ENCODE peak calls at places on chromosomes 1 and 21, in nine cellular contexts. J, W, X, I, H, O, U, F and T are unnamed samples.

GRCh38 chr1:64948905-64949833 is 17.2 kb downstream of the JAK1 start:
- DNase-seq in J (no peak), W (peak; percentile 60), X (peak; percentile 32), I (no peak), H (no peak), O (no peak), U (no peak), F (no peak), T (no peak)

GRCh38 chr1:67850611-67851075 is 17.4 kb upstream of the GNG12 start:
- DNase-seq in J (peak; percentile 91), W (no peak), X (no peak), I (no peak), H (peak; percentile 86), O (peak; percentile 78), U (peak; percentile 87), F (no peak), T (peak; percentile 74)

GRCh38 chr21:31470896-31471694 is 127.0 kb upstream of the TIAM1 start:
- DNase-seq in J (no peak), W (peak; percentile 47), X (no peak), I (peak; percentile 47), H (no peak), O (no peak), U (no peak), F (no peak), T (no peak)

GRCh38 chr1:207691814-207692213 is 46.9 kb downstream of the CR1L start:
- DNase-seq in J (no peak), W (no peak), X (no peak), I (no peak), H (no peak), O (no peak), U (no peak), F (no peak), T (no peak)

GRCh38 chr1:24416666-24417391 is 1.2 kb downstream of the NIPAL3 start:
- DNase-seq in J (peak; percentile 97), W (peak; percentile 67), X (peak; percentile 55), I (no peak), H (no peak), O (no peak), U (no peak), F (peak; percentile 34), T (no peak)

GRCh38 chr1:243323481-243323880 is 67.6 kb downstream of the SDCCAG8 start:
- DNase-seq in J (no peak), W (no peak), X (no peak), I (no peak), H (no peak), O (no peak), U (no peak), F (no peak), T (no peak)

GRCh38 chr21:46627726-46628125 is 7.7 kb upstream of the PRMT2 start:
- DNase-seq in J (no peak), W (peak; percentile 57), X (no peak), I (no peak), H (no peak), O (no peak), U (no peak), F (no peak), T (no peak)

GRCh38 chr21:46062471-46063211 is 35.3 kb upstream of the COL6A2 start:
- DNase-seq in J (no peak), W (no peak), X (no peak), I (peak; percentile 17), H (no peak), O (no peak), U (peak; percentile 21), F (no peak), T (no peak)

GRCh38 chr1:166811691-166812090 is 27.6 kb upstream of the POGK start:
- DNase-seq in J (peak; percentile 1), W (no peak), X (no peak), I (no peak), H (no peak), O (no peak), U (no peak), F (no peak), T (no peak)

GRCh38 chr1:25541425-25541824 is 2.0 kb upstream of the LDLRAP1 start:
- DNase-seq in J (no peak), W (no peak), X (no peak), I (no peak), H (no peak), O (no peak), U (no peak), F (no peak), T (no peak)

GRCh38 chr1:30008998-30009657 is 714.3 kb downstream of the MATN1 start:
- DNase-seq in J (peak; percentile 4), W (peak; percentile 71), X (no peak), I (no peak), H (no peak), O (no peak), U (no peak), F (no peak), T (no peak)

GRCh38 chr1:107936498-107937481 is 28.2 kb downstream of the VAV3 start:
- DNase-seq in J (peak; percentile 78), W (peak; percentile 96), X (peak; percentile 34), I (no peak), H (peak; percentile 53), O (peak; percentile 23), U (no peak), F (no peak), T (no peak)

GRCh38 chr1:63775418-63776127 is 1.8 kb downstream of the ROR1 start:
- DNase-seq in J (no peak), W (peak; percentile 70), X (no peak), I (no peak), H (no peak), O (no peak), U (no peak), F (no peak), T (no peak)

GRCh38 chr1:185567006-185567405 is 167.2 kb upstream of the HMCN1 start:
- DNase-seq in J (peak; percentile 86), W (no peak), X (peak; percentile 60), I (no peak), H (no peak), O (no peak), U (no peak), F (no peak), T (no peak)

DNA sequence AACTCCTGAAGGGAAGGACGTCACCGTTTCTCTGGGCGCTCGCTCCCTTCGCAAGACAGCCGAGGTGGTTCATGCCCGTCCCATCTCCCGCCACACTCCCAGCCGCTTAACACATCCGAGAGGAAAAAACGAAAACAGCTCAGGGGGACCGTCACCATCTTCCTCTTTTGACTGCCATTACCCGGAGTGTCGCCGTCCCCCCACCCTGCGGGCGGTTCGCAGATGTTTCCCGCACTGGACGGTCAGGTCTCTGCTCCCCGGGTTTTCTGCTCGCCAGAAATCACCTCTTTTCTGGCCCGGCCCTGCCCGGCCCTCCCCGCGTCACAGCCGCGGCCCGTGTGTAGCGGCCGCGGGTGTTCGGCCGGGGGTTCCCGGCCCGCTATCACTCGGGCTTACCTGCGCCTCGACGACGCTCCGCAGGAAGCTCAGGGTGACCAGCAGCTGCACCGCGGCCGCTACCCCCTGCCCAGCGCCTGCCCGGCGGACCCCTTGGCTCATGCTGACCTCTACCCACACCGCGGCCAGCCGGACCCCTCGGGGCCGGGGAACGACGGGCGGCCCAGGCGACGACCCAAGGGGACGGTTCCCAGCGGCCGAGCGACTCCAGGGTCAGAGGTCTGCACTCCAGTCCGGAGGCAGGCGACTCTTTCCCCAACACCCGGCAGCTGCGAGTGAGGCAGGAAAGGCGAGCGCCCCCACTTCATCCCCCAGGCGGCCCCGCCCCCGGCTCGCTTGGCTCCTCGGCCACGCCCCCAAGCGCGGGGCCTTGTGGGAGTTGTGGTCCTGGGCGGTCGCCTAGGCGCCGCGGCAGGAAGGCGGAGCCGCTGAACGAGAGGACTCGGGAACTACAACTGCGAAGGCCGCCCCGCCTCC is at the start of gene ERO1B:
- DNase-seq in J (peak; percentile 92), W (peak; percentile 98), X (peak; percentile 97), I (peak; percentile 100), H (peak; percentile 98), O (peak; percentile 98), U (peak; percentile 97), F (peak; percentile 73), T (peak; percentile 99)
- H3K27ac ChIP-seq in J (no peak within 1 kb of the TSS), W (no peak within 1 kb of the TSS), X (peak within 1 kb of the TSS; percentile 85), I (peak within 1 kb of the TSS; percentile 42), H (peak within 1 kb of the TSS; percentile 85), O (peak within 1 kb of the TSS; percentile 84), U (peak within 1 kb of the TSS; percentile 81), F (peak within 1 kb of the TSS; percentile 88), T (peak within 1 kb of the TSS; percentile 80)

GRCh38 chr1:226046240-226046639 is 16.3 kb upstream of the H3-3A start:
- DNase-seq in J (peak; percentile 78), W (no peak), X (no peak), I (no peak), H (no peak), O (no peak), U (peak; percentile 78), F (no peak), T (no peak)
- H3K27ac ChIP-seq in J (no peak overlapping the region), W (no peak overlapping the region), X (no peak overlapping the region), I (no peak overlapping the region), H (no peak overlapping the region), O (no peak overlapping the region), U (no peak overlapping the region), F (no peak overlapping the region), T (no peak overlapping the region)

GRCh38 chr1:96538001-96538649 is 183.5 kb upstream of the PTBP2 start:
- DNase-seq in J (peak; percentile 56), W (peak; percentile 46), X (no peak), I (no peak), H (peak; percentile 28), O (no peak), U (no peak), F (no peak), T (no peak)
- H3K27ac ChIP-seq in J (peak overlapping the region; percentile 1), W (no peak overlapping the region), X (no peak overlapping the region), I (peak overlapping the region; percentile 67), H (peak overlapping the region; percentile 56), O (peak overlapping the region; percentile 19), U (peak overlapping the region; percentile 70), F (no peak overlapping the region), T (peak overlapping the region; percentile 73)

GRCh38 chr21:38386967-38387366 is 111.3 kb downstream of the ERG start:
- DNase-seq in J (peak; percentile 60), W (no peak), X (no peak), I (no peak), H (no peak), O (no peak), U (no peak), F (no peak), T (no peak)

GRCh38 chr21:38384246-38384576 is 114.1 kb downstream of the ERG start:
- DNase-seq in J (no peak), W (no peak), X (no peak), I (no peak), H (no peak), O (no peak), U (no peak), F (no peak), T (no peak)

GRCh38 chr21:38380391-38381137 is 117.7 kb downstream of the ERG start:
- DNase-seq in J (peak; percentile 26), W (no peak), X (no peak), I (no peak), H (no peak), O (no peak), U (no peak), F (no peak), T (no peak)

GRCh38 chr21:38384675-38385074 is 113.6 kb downstream of the ERG start:
- DNase-seq in J (no peak), W (no peak), X (no peak), I (no peak), H (no peak), O (no peak), U (no peak), F (no peak), T (no peak)

GRCh38 chr21:38383411-38384245 is 114.6 kb downstream of the ERG start:
- DNase-seq in J (no peak), W (no peak), X (no peak), I (no peak), H (no peak), O (no peak), U (no peak), F (no peak), T (no peak)
- H3K27ac ChIP-seq in J (no peak overlapping the region), W (no peak overlapping the region), X (no peak overlapping the region), I (no peak overlapping the region), H (peak overlapping the region; percentile 72), O (no peak overlapping the region), U (no peak overlapping the region), F (no peak overlapping the region), T (no peak overlapping the region)